ENCODE peak calls at places on chromosomes 2 and 18, in six cellular contexts. Q is B cell, D is GM10248, F is cardiac fibroblast, P is C1 segment of cervical spinal cord, H is HEK293T. G is an unnamed sample.

GRCh38 chr2:96318723-96319122 is 6.4 kb upstream of the ITPRIPL1 start:
- DNase-seq in Q (no peak), D (no peak), F (no peak), P (no peak), H (no peak), G (no peak)

GRCh38 chr2:80153151-80153550 is 151.4 kb downstream of the LRRTM1 start:
- DNase-seq in Q (no peak), D (no peak), F (no peak), P (no peak), H (no peak), G (no peak)

GRCh38 chr2:14781148-14781547 is 148.6 kb downstream of the LRATD1 start:
- DNase-seq in Q (no peak), D (no peak), F (no peak), P (no peak), H (no peak), G (no peak)

GRCh38 chr2:95342556-95343320 is 45.6 kb downstream of the KCNIP3 start:
- DNase-seq in Q (no peak), D (no peak), F (no peak), P (no peak), H (no peak), G (no peak)

GRCh38 chr2:45403036-45403435 is 208.0 kb downstream of the SRBD1 start:
- DNase-seq in Q (no peak), D (no peak), F (no peak), P (no peak), H (no peak), G (no peak)

GRCh38 chr2:48343571-48344440 is 186.1 kb upstream of the STON1 start:
- DNase-seq in Q (no peak), D (peak), F (peak), P (no peak), H (no peak), G (no peak)

GRCh38 chr2:24816884-24817283 is 23.7 kb downstream of the CENPO start:
- DNase-seq in Q (no peak), D (no peak), F (peak), P (no peak), H (no peak), G (no peak)

GRCh38 chr2:200733713-200734198 is 78.0 kb upstream of the BZW1 start:
- DNase-seq in Q (no peak), D (no peak), F (no peak), P (no peak), H (no peak), G (no peak)

GRCh38 chr2:156189143-156189542 is 143.4 kb downstream of the NR4A2 start:
- DNase-seq in Q (no peak), D (no peak), F (no peak), P (no peak), H (no peak), G (no peak)

GRCh38 chr18:73099759-73100158 is 232.0 kb upstream of the NETO1 start:
- DNase-seq in Q (no peak), D (no peak), F (no peak), P (no peak), H (no peak), G (no peak)

GRCh38 chr2:39378968-39379367 is 58.1 kb downstream of the MAP4K3 start:
- DNase-seq in Q (no peak), D (no peak), F (no peak), P (no peak), H (no peak), G (no peak)

GRCh38 chr2:86031151-86031550 is 74.5 kb downstream of the POLR1A start:
- DNase-seq in Q (no peak), D (no peak), F (no peak), P (no peak), H (no peak), G (peak)

GRCh38 chr2:172977330-172978052 is 98.2 kb upstream of the MAP3K20 start:
- DNase-seq in Q (no peak), D (no peak), F (no peak), P (no peak), H (no peak), G (no peak)

GRCh38 chr2:26940001-26940400 is 30.4 kb upstream of the MAPRE3 start:
- DNase-seq in Q (no peak), D (no peak), F (no peak), P (no peak), H (no peak), G (no peak)

GRCh38 chr18:49839012-49839411 is 25.7 kb upstream of the ACAA2 start:
- DNase-seq in Q (no peak), D (no peak), F (peak), P (no peak), H (no peak), G (no peak)

GRCh38 chr2:113217455-113218282 is 43.9 kb downstream of the PSD4 start:
- DNase-seq in Q (no peak), D (no peak), F (no peak), P (no peak), H (no peak), G (no peak)

GRCh38 chr2:61763605-61764034 is 90.2 kb downstream of the FAM161A start:
- DNase-seq in Q (no peak), D (no peak), F (peak), P (no peak), H (peak), G (peak)

GRCh38 chr2:47422560-47422959 is 19.6 kb downstream of the MSH2 start:
- DNase-seq in Q (no peak), D (no peak), F (peak), P (no peak), H (no peak), G (no peak)

GRCh38 chr18:79848579-79849327 is 51.0 kb downstream of the KCNG2 start:
- DNase-seq in Q (no peak), D (peak), F (no peak), P (no peak), H (no peak), G (no peak)

GRCh38 chr18:79377187-79377891 is 18.4 kb upstream of the NFATC1 start:
- DNase-seq in Q (no peak), D (no peak), F (no peak), P (no peak), H (no peak), G (no peak)

GRCh38 chr2:23423062-23423872 is 38.3 kb downstream of the KLHL29 start:
- DNase-seq in Q (no peak), D (no peak), F (no peak), P (no peak), H (no peak), G (no peak)

GRCh38 chr18:48800479-48800876 is 150.3 kb downstream of the SMAD7 start:
- DNase-seq in Q (no peak), D (no peak), F (no peak), P (no peak), H (no peak), G (no peak)

GRCh38 chr2:214881647-214882205 is 72.2 kb upstream of the BARD1 start:
- DNase-seq in Q (no peak), D (no peak), F (peak), P (peak), H (no peak), G (no peak)

GRCh38 chr2:120324926-120325325 is 21.0 kb upstream of the INHBB start:
- DNase-seq in Q (no peak), D (no peak), F (no peak), P (no peak), H (no peak), G (no peak)

GRCh38 chr2:138107288-138107687 is 143.0 kb downstream of the HNMT start:
- DNase-seq in Q (no peak), D (no peak), F (peak), P (no peak), H (no peak), G (no peak)

GRCh38 chr2:155692108-155692507 is 640.4 kb downstream of the NR4A2 start:
- DNase-seq in Q (no peak), D (no peak), F (no peak), P (no peak), H (no peak), G (no peak)

GRCh38 chr2:179802483-179802882 is 58.9 kb downstream of the ZNF385B start:
- DNase-seq in Q (no peak), D (no peak), F (no peak), P (no peak), H (no peak), G (no peak)

GRCh38 chr2:200302940-200303727 is 3.4 kb upstream of the SPATS2L start:
- DNase-seq in Q (no peak), D (no peak), F (peak), P (no peak), H (no peak), G (no peak)

GRCh38 chr2:187552959-187553681 is 1.1 kb downstream of the TFPI start:
- DNase-seq in Q (no peak), D (no peak), F (peak), P (no peak), H (no peak), G (no peak)

GRCh38 chr2:100987536-100987935 is 14.6 kb upstream of the RPL31 start:
- DNase-seq in Q (no peak), D (no peak), F (no peak), P (no peak), H (no peak), G (no peak)

GRCh38 chr2:58466803-58467202 is 225.7 kb upstream of the FANCL start:
- DNase-seq in Q (no peak), D (no peak), F (no peak), P (no peak), H (no peak), G (no peak)

GRCh38 chr2:73295751-73296400 is 2.5 kb upstream of the EGR4 start:
- DNase-seq in Q (no peak), D (no peak), F (no peak), P (no peak), H (no peak), G (no peak)

GRCh38 chr2:209388416-209389037 is 35.3 kb upstream of the MAP2 start:
- DNase-seq in Q (no peak), D (no peak), F (no peak), P (no peak), H (no peak), G (peak)

GRCh38 chr2:86301010-86301409 is 36.4 kb downstream of the REEP1 start:
- DNase-seq in Q (no peak), D (no peak), F (peak), P (no peak), H (no peak), G (peak)

GRCh38 chr2:127128508-127128907 is 21.6 kb upstream of the BIN1 start:
- DNase-seq in Q (peak), D (peak), F (no peak), P (no peak), H (peak), G (no peak)

GRCh38 chr2:74025971-74026612 is 41.4 kb downstream of the TET3 start:
- DNase-seq in Q (no peak), D (no peak), F (peak), P (no peak), H (no peak), G (no peak)

GRCh38 chr2:53131416-53131815 is 636.2 kb upstream of the CHAC2 start:
- DNase-seq in Q (no peak), D (no peak), F (peak), P (no peak), H (no peak), G (no peak)

GRCh38 chr2:211093743-211094303 is 537.4 kb downstream of the CPS1 start:
- DNase-seq in Q (no peak), D (no peak), F (peak), P (no peak), H (no peak), G (no peak)

GRCh38 chr2:240278661-240279060 is 138.2 kb upstream of the OTOS start:
- DNase-seq in Q (no peak), D (no peak), F (peak), P (no peak), H (no peak), G (no peak)

G was measured in posterior cingulate gyrus.